ENCODE peak calls at places on chromosome 1, in four cellular contexts. One of them, this sample, is unnamed.

GRCh38 chr1:211939876-211940468 is 95.4 kb downstream of the INTS7 start:
- DNase-seq in psoas muscle: no peak
- DNase-seq in IMR-90: no peak
- DNase-seq in AG04449: no peak
- DNase-seq in this sample: no peak

GRCh38 chr1:244022301-244022700 is 28.8 kb upstream of the ZBTB18 start:
- DNase-seq in psoas muscle: no peak
- DNase-seq in IMR-90: peak
- DNase-seq in AG04449: peak
- DNase-seq in this sample: peak

GRCh38 chr1:83545450-83545849 is 453.5 kb downstream of the TTLL7 start:
- DNase-seq in psoas muscle: no peak
- DNase-seq in AG04449: no peak
- DNase-seq in IMR-90: no peak
- DNase-seq in this sample: peak

GRCh38 chr1:228353601-228354371 is 52.8 kb downstream of the TRIM11 start:
- DNase-seq in psoas muscle: peak
- DNase-seq in IMR-90: no peak
- DNase-seq in AG04449: no peak
- DNase-seq in this sample: no peak

GRCh38 chr1:159941139-159941866 is 4.1 kb downstream of the IGSF9 start:
- DNase-seq in AG04449: no peak
- DNase-seq in IMR-90: no peak
- DNase-seq in psoas muscle: no peak
- DNase-seq in this sample: no peak

GRCh38 chr1:86988835-86989234 is 74.4 kb downstream of the HS2ST1 start:
- DNase-seq in IMR-90: no peak
- DNase-seq in AG04449: no peak
- DNase-seq in psoas muscle: no peak
- DNase-seq in this sample: no peak

GRCh38 chr1:203148127-203148526 is 20.6 kb downstream of the ADORA1 start:
- DNase-seq in psoas muscle: no peak
- DNase-seq in AG04449: no peak
- DNase-seq in IMR-90: no peak
- DNase-seq in this sample: no peak

GRCh38 chr1:169119405-169119804 is 12.9 kb downstream of the ATP1B1 start:
- DNase-seq in IMR-90: peak
- DNase-seq in psoas muscle: no peak
- DNase-seq in AG04449: no peak
- DNase-seq in this sample: peak

GRCh38 chr1:12176298-12177118 is 9.7 kb downstream of the TNFRSF1B start:
- DNase-seq in psoas muscle: no peak
- DNase-seq in AG04449: no peak
- DNase-seq in IMR-90: no peak
- DNase-seq in this sample: no peak

GRCh38 chr1:26999440-26999987 is 6.0 kb downstream of the TRNP1 start:
- DNase-seq in IMR-90: peak
- DNase-seq in psoas muscle: peak
- DNase-seq in AG04449: peak
- DNase-seq in this sample: peak

GRCh38 chr1:25116832-25117231 is 115.5 kb downstream of the SYF2 start:
- DNase-seq in psoas muscle: no peak
- DNase-seq in AG04449: no peak
- DNase-seq in IMR-90: no peak
- DNase-seq in this sample: no peak

GRCh38 chr1:147264158-147264768 is 21.8 kb downstream of the CHD1L start:
- DNase-seq in IMR-90: peak
- DNase-seq in AG04449: no peak
- DNase-seq in psoas muscle: no peak
- DNase-seq in this sample: peak

GRCh38 chr1:20956272-20956671 is 169.2 kb upstream of the HP1BP3 start:
- DNase-seq in AG04449: no peak
- DNase-seq in IMR-90: no peak
- DNase-seq in psoas muscle: no peak
- DNase-seq in this sample: no peak

GRCh38 chr1:63777965-63778880 is 4.4 kb downstream of the ROR1 start:
- DNase-seq in psoas muscle: no peak
- DNase-seq in IMR-90: no peak
- DNase-seq in AG04449: no peak
- DNase-seq in this sample: no peak

GRCh38 chr1:228937351-228937750 is 202.1 kb downstream of the RHOU start:
- DNase-seq in AG04449: no peak
- DNase-seq in IMR-90: no peak
- DNase-seq in psoas muscle: no peak
- DNase-seq in this sample: no peak

GRCh38 chr1:147225193-147225730 is at the start of gene FMO5:
- DNase-seq in AG04449: no peak
- DNase-seq in psoas muscle: peak
- DNase-seq in IMR-90: peak
- DNase-seq in this sample: peak

GRCh38 chr1:226002667-226003501 is 3.7 kb upstream of the SDE2 start:
- DNase-seq in psoas muscle: peak
- DNase-seq in IMR-90: peak
- DNase-seq in AG04449: no peak
- DNase-seq in this sample: peak

GRCh38 chr1:157704878-157705277 is 4.3 kb upstream of the FCRL3 start:
- DNase-seq in IMR-90: no peak
- DNase-seq in AG04449: no peak
- DNase-seq in psoas muscle: no peak
- DNase-seq in this sample: no peak

GRCh38 chr1:246506440-246506784 is 667 bp downstream of the SMYD3 start:
- DNase-seq in AG04449: no peak
- DNase-seq in psoas muscle: no peak
- DNase-seq in IMR-90: no peak
- DNase-seq in this sample: no peak

GRCh38 chr1:38043036-38043747 is 3.4 kb downstream of the POU3F1 start:
- DNase-seq in AG04449: no peak
- DNase-seq in psoas muscle: no peak
- DNase-seq in IMR-90: no peak
- DNase-seq in this sample: no peak

GRCh38 chr1:98277111-98277510 is 356.3 kb upstream of the DPYD start:
- DNase-seq in IMR-90: peak
- DNase-seq in psoas muscle: no peak
- DNase-seq in AG04449: peak
- DNase-seq in this sample: peak

GRCh38 chr1:101338714-101339430 is 102.1 kb downstream of the S1PR1 start:
- DNase-seq in AG04449: no peak
- DNase-seq in psoas muscle: no peak
- DNase-seq in IMR-90: no peak
- DNase-seq in this sample: peak

GRCh38 chr1:183303901-183304300 is 114.3 kb downstream of the NMNAT2 start:
- DNase-seq in IMR-90: peak
- DNase-seq in psoas muscle: no peak
- DNase-seq in AG04449: no peak
- DNase-seq in this sample: peak

GRCh38 chr1:40956397-40956796 is 23.1 kb upstream of the CTPS1 start:
- DNase-seq in IMR-90: no peak
- DNase-seq in psoas muscle: no peak
- DNase-seq in AG04449: no peak
- DNase-seq in this sample: no peak

GRCh38 chr1:117600966-117601365 is 4.9 kb upstream of the TENT5C start:
- DNase-seq in AG04449: no peak
- DNase-seq in IMR-90: peak
- DNase-seq in psoas muscle: no peak
- DNase-seq in this sample: peak

GRCh38 chr1:207649204-207649753 is 4.3 kb downstream of the CR1L start:
- DNase-seq in AG04449: no peak
- DNase-seq in IMR-90: no peak
- DNase-seq in psoas muscle: no peak
- DNase-seq in this sample: no peak

GRCh38 chr1:183234660-183235476 is 48.8 kb downstream of the LAMC2 start:
- DNase-seq in psoas muscle: peak
- DNase-seq in AG04449: peak
- DNase-seq in IMR-90: peak
- DNase-seq in this sample: peak

GRCh38 chr1:94541175-94542087 is at the start of gene F3:
- DNase-seq in AG04449: no peak
- DNase-seq in IMR-90: peak
- DNase-seq in psoas muscle: peak
- DNase-seq in this sample: peak

GRCh38 chr1:34320081-34320480 is 143.4 kb downstream of the C1orf94 start:
- DNase-seq in psoas muscle: no peak
- DNase-seq in IMR-90: no peak
- DNase-seq in AG04449: no peak
- DNase-seq in this sample: peak

GRCh38 chr1:244653439-244654283 is 735 bp downstream of the DESI2 start:
- DNase-seq in AG04449: no peak
- DNase-seq in IMR-90: peak
- DNase-seq in psoas muscle: no peak
- DNase-seq in this sample: peak

GRCh38 chr1:8516793-8517556 is 199.1 kb downstream of the SLC45A1 start:
- DNase-seq in AG04449: no peak
- DNase-seq in IMR-90: peak
- DNase-seq in psoas muscle: no peak
- DNase-seq in this sample: peak

GRCh38 chr1:224183591-224184312 is 712 bp downstream of the DEGS1 start:
- DNase-seq in AG04449: no peak
- DNase-seq in psoas muscle: peak
- DNase-seq in IMR-90: peak
- DNase-seq in this sample: peak

GRCh38 chr1:112946683-112947082 is 9.3 kb downstream of the SLC16A1 start:
- DNase-seq in AG04449: no peak
- DNase-seq in psoas muscle: no peak
- DNase-seq in IMR-90: no peak
- DNase-seq in this sample: no peak

This sample was measured in fibroblast of mammary gland.